ENCODE peak calls at places on chromosomes 5 and 9, in seven cellular contexts. B is fibroblast of lung; Y is heart right ventricle; I is stimulated activated CD4-positive, alpha-beta T cell treated with anti-CD3 and anti-CD28 coated beads, Interleukin-2, amount 100 ng/mL, for 48 hours; O is choroid plexus epithelial cell; Z is progenitor cell of endocrine pancreas; R is mesenteric fat pad. U is an unnamed sample.

GRCh38 chr5:151661968-151662732 is 24.6 kb downstream of the SPARC start:
- DNase-seq in B (peak; percentile 10), Y (no peak), I (no peak), O (peak; percentile 6), Z (no peak), R (no peak), U (no peak)

GRCh38 chr9:99326112-99326916 is 104.2 kb downstream of the SEC61B start:
- DNase-seq in B (peak; percentile 22), Y (no peak), I (no peak), O (peak; percentile 17), Z (no peak), R (no peak), U (no peak)

GRCh38 chr9:120891255-120891954 is 14.4 kb upstream of the PHF19 start:
- DNase-seq in B (no peak), Y (no peak), I (no peak), O (no peak), Z (no peak), R (no peak), U (no peak)

GRCh38 chr9:27933210-27934062 is 360.2 kb upstream of the C9orf72 start:
- DNase-seq in B (no peak), Y (no peak), I (no peak), O (no peak), Z (no peak), R (no peak), U (no peak)

GRCh38 chr5:68849103-68849502 is 244.7 kb upstream of the SLC30A5 start:
- DNase-seq in B (no peak), Y (no peak), I (no peak), O (no peak), Z (no peak), R (no peak), U (no peak)

GRCh38 chr5:103224894-103225246 is 33.7 kb upstream of the MACIR start:
- DNase-seq in B (no peak), Y (no peak), I (no peak), O (no peak), Z (no peak), R (no peak), U (no peak)

GRCh38 chr5:176410486-176411180 is 5.7 kb downstream of the CLTB start:
- DNase-seq in B (no peak), Y (no peak), I (no peak), O (no peak), Z (no peak), R (no peak), U (no peak)

GRCh38 chr5:58149750-58150149 is 310.1 kb downstream of the PLK2 start:
- DNase-seq in B (no peak), Y (no peak), I (no peak), O (no peak), Z (no peak), R (no peak), U (no peak)

GRCh38 chr9:90065851-90066250 is 461.0 kb downstream of the GADD45G start:
- DNase-seq in B (no peak), Y (no peak), I (no peak), O (no peak), Z (no peak), R (no peak), U (no peak)

GRCh38 chr9:5799314-5799713 is 33.6 kb downstream of the ERMP1 start:
- DNase-seq in B (peak; percentile 41), Y (no peak), I (no peak), O (peak; percentile 82), Z (no peak), R (no peak), U (no peak)

GRCh38 chr9:81776390-81776789 is 87.0 kb upstream of the TLE1 start:
- DNase-seq in B (no peak), Y (no peak), I (no peak), O (peak; percentile 30), Z (no peak), R (no peak), U (no peak)

GRCh38 chr9:38687389-38687842 is 32.5 kb downstream of the FAM240B start:
- DNase-seq in B (peak; percentile 32), Y (no peak), I (peak; percentile 16), O (peak; percentile 67), Z (no peak), R (no peak), U (no peak)

GRCh38 chr5:126414874-126415502 is 8.2 kb upstream of the GRAMD2B start:
- DNase-seq in B (peak; percentile 76), Y (peak; percentile 85), I (no peak), O (peak; percentile 84), Z (no peak), R (no peak), U (no peak)

GRCh38 chr9:127225747-127226646 is 38.6 kb upstream of the GARNL3 start:
- DNase-seq in B (no peak), Y (no peak), I (no peak), O (peak; percentile 23), Z (no peak), R (peak; percentile 88), U (no peak)

GRCh38 chr9:128206484-128206883 is 3.3 kb downstream of the DNM1 start:
- DNase-seq in B (no peak), Y (no peak), I (no peak), O (no peak), Z (no peak), R (no peak), U (no peak)

GRCh38 chr9:61667559-61668121 is 477.8 kb downstream of the SPATA31A7 start:
- DNase-seq in B (no peak), Y (no peak), I (no peak), O (no peak), Z (no peak), R (peak; percentile 79), U (no peak)

GRCh38 chr5:39270172-39270848 is 50.9 kb upstream of the FYB1 start:
- DNase-seq in B (no peak), Y (no peak), I (no peak), O (no peak), Z (no peak), R (no peak), U (no peak)

GRCh38 chr9:133162802-133163558 is 734 bp downstream of the GBGT1 start:
- DNase-seq in B (no peak), Y (no peak), I (no peak), O (no peak), Z (no peak), R (no peak), U (no peak)

GRCh38 chr9:112104901-112105300 is 70.2 kb downstream of the SUSD1 start:
- DNase-seq in B (no peak), Y (no peak), I (no peak), O (no peak), Z (no peak), R (no peak), U (no peak)

GRCh38 chr5:177086918-177087706 is 397 bp downstream of the FGFR4 start:
- DNase-seq in B (peak; percentile 10), Y (no peak), I (peak; percentile 28), O (no peak), Z (peak; percentile 95), R (no peak), U (peak; percentile 55)

GRCh38 chr5:67133781-67134180 is 62.8 kb downstream of the CD180 start:
- DNase-seq in B (peak; percentile 8), Y (no peak), I (no peak), O (no peak), Z (no peak), R (no peak), U (no peak)

GRCh38 chr9:77649109-77649812 is 1.1 kb upstream of the GNA14 start:
- DNase-seq in B (peak; percentile 26), Y (no peak), I (no peak), O (peak; percentile 68), Z (no peak), R (no peak), U (no peak)

U was measured in NCI-H1930.